ENCODE peak calls at places on chromosomes 13 and 19, in seven cellular contexts. R is GM12892, T is K562, I is SK-N-SH, U is H1, Y is GM12878, F is HepG2. W is an unnamed sample.

GRCh38 chr19:50378863-50379236 is 2.6 kb downstream of the NR1H2 start:
- DNase-seq in U (no peak), Y (no peak), T (no peak), I (no peak), R (no peak), F (no peak), W (no peak)

GRCh38 chr13:96792188-96792587 is 202.1 kb downstream of the OXGR1 start:
- DNase-seq in T (no peak), F (no peak), U (no peak), R (no peak), Y (no peak), I (no peak), W (no peak)

GRCh38 chr13:99650410-99650809 is 149.1 kb downstream of the TM9SF2 start:
- DNase-seq in I (no peak), T (no peak), R (no peak), F (no peak), U (no peak), Y (no peak), W (no peak)

GRCh38 chr19:15264061-15264932 is 32.0 kb upstream of the EPHX3 start:
- DNase-seq in U (peak; percentile 51), F (peak; percentile 56), R (peak; percentile 68), T (peak; percentile 65), I (peak; percentile 85), Y (no peak), W (peak; percentile 78)

GRCh38 chr19:44824758-44825157 is 15.9 kb downstream of the BCAM start:
- DNase-seq in F (no peak), T (no peak), U (no peak), I (no peak), Y (no peak), R (no peak), W (no peak)

GRCh38 chr19:4369888-4370260 is 26.5 kb downstream of the MPND start:
- DNase-seq in T (no peak), U (no peak), I (no peak), R (peak; percentile 59), Y (no peak), F (no peak), W (peak; percentile 66)

GRCh38 chr19:23957660-23958281 is 43.1 kb downstream of the ZNF726 start:
- DNase-seq in U (no peak), I (no peak), Y (no peak), R (no peak), T (no peak), F (no peak), W (no peak)

GRCh38 chr19:52991484-52991883 is 22.2 kb upstream of the ERVV-1 start:
- DNase-seq in R (no peak), I (no peak), T (no peak), U (no peak), F (no peak), Y (no peak), W (no peak)

GRCh38 chr13:28467034-28467433 is 27.9 kb downstream of the FLT1 start:
- DNase-seq in Y (no peak), U (no peak), T (no peak), F (no peak), R (no peak), I (no peak), W (no peak)

GRCh38 chr19:32910874-32911273 is 41.3 kb upstream of the SLC7A9 start:
- DNase-seq in U (no peak), T (no peak), F (no peak), Y (no peak), R (no peak), I (no peak), W (no peak)

GRCh38 chr13:38348890-38349289 is 761 bp upstream of the UFM1 start:
- DNase-seq in T (no peak), U (no peak), R (no peak), F (no peak), I (no peak), Y (no peak), W (no peak)

GRCh38 chr13:75432045-75432444 is 49.9 kb downstream of the TBC1D4 start:
- DNase-seq in Y (no peak), T (no peak), I (no peak), F (peak; percentile 36), U (no peak), R (no peak), W (no peak)

GRCh38 chr13:45194081-45194939 is 6.5 kb downstream of the KCTD4 start:
- DNase-seq in F (no peak), U (peak; percentile 9), Y (no peak), I (no peak), R (no peak), T (no peak), W (no peak)

GRCh38 chr19:4662812-4663211 is 7.3 kb downstream of the MYDGF start:
- DNase-seq in U (no peak), Y (no peak), T (no peak), I (no peak), R (no peak), F (no peak), W (no peak)

GRCh38 chr13:75010941-75011340 is 471.0 kb downstream of the TBC1D4 start:
- DNase-seq in R (no peak), Y (no peak), I (peak; percentile 5), T (no peak), U (no peak), F (no peak), W (no peak)

GRCh38 chr19:51136333-51136732 is 5.8 kb upstream of the SIGLEC7 start:
- DNase-seq in I (no peak), F (no peak), T (no peak), Y (no peak), U (no peak), R (no peak), W (no peak)

GRCh38 chr19:45234089-45234869 is 10.9 kb downstream of the EXOC3L2 start:
- DNase-seq in I (peak; percentile 60), U (no peak), R (no peak), F (no peak), T (no peak), Y (no peak), W (no peak)

GRCh38 chr19:16951529-16951928 is 62.7 kb downstream of the F2RL3 start:
- DNase-seq in F (no peak), I (no peak), T (no peak), U (no peak), Y (no peak), R (no peak), W (no peak)

GRCh38 chr19:38729653-38730469 is 14.4 kb downstream of the CAPN12 start:
- DNase-seq in I (peak; percentile 91), T (peak; percentile 66), U (peak; percentile 54), F (peak; percentile 57), R (peak; percentile 71), Y (no peak), W (peak; percentile 77)

GRCh38 chr13:60627071-60627686 is 230.2 kb downstream of the TDRD3 start:
- DNase-seq in F (peak; percentile 29), R (no peak), T (peak; percentile 31), I (peak; percentile 51), Y (no peak), U (peak; percentile 34), W (peak; percentile 12)

GRCh38 chr19:44866672-44867071 is 20.6 kb downstream of the NECTIN2 start:
- DNase-seq in T (no peak), Y (no peak), R (no peak), U (no peak), I (no peak), F (no peak), W (no peak)

GRCh38 chr13:98312606-98313005 is 135.5 kb upstream of the RNF113B start:
- DNase-seq in I (no peak), F (no peak), U (no peak), T (no peak), R (no peak), Y (no peak), W (no peak)
- TF ChIP-seq TAF1 in I (no peak), F (no peak), U (no peak), T (no peak), R (no peak), Y (no peak), W (no peak)

GRCh38 chr13:48838193-48839000 is 137.3 kb upstream of the FNDC3A start:
- DNase-seq in R (no peak), Y (no peak), I (no peak), U (no peak), F (no peak), T (no peak), W (no peak)
- TF ChIP-seq TAF1 in R (no peak), Y (no peak), I (no peak), U (no peak), F (no peak), T (no peak), W (no peak)

DNA sequence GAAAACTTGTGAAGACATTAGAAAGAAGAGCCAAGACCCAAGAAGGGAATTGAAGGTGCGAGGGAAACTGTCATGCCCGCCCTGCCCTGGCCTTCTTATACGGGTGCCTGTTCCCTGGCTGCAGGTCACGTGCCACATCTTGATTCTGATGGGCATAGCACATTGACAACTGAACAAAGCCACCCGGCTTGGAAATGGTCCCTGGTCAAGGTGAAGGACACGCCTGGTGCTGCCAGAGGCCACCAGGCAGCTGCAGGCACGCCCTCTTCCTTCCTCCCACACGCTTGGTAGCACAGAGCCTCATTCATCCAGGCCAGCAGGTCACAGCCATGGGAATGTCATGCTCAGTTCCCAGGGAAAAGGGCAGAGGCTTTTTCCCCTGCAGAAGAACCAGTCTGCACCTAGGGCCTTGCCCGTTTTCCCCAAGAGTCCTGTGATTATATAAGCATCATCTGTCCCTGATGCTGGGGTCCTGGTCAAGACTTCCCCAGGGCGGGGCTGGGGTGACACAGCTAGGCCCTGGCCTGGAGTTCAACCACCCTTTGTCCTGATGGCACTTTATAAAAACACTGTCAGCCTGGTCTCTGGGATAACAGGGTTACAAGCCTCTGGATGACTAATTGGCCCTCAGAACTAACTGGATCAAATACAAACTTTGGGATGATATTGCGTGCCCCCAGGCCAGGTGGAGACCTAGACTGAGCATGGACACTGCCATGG is 56.0 kb downstream of the CDADC1 start:
- DNase-seq in T (no peak), R (no peak), F (peak; percentile 86), I (no peak), Y (no peak), U (no peak), W (no peak)
- TF ChIP-seq TAF1 in T (no peak), R (no peak), F (no peak), I (no peak), Y (no peak), U (no peak), W (no peak)

GRCh38 chr13:47545206-47545605 is 455.9 kb downstream of the SUCLA2 start:
- DNase-seq in I (no peak), T (no peak), R (no peak), F (no peak), Y (no peak), U (no peak), W (no peak)
- TF ChIP-seq TAF1 in I (no peak), T (no peak), R (no peak), F (no peak), Y (no peak), U (no peak), W (no peak)

GRCh38 chr13:24802074-24802473 is 38.1 kb downstream of the RNF17 start:
- DNase-seq in F (no peak), R (no peak), Y (no peak), I (no peak), T (no peak), U (no peak), W (no peak)
- TF ChIP-seq TAF1 in F (no peak), R (no peak), Y (no peak), I (no peak), T (no peak), U (no peak), W (no peak)

DNA sequence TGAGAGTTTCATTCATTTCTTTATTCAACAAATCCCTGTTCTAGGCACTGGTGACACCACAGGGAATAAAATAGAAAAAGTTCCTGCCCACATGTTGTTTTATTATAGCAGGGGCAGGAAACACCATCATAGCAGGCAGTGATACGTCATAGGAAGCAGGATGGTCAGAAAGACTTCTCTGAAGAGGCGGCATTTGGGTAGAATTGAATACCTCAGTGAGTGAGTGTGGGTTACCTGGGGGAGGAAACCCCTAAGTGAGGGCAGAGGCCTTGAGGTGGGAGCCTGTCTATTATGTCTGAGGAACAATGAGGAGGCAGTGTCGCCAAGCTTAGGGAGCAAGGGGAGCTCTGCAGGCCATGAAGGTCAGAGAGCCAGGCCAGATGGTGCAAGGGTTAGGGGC is 185.6 kb upstream of the KL start:
- DNase-seq in R (no peak), I (no peak), U (no peak), Y (no peak), T (no peak), F (no peak), W (no peak)
- TF ChIP-seq TAF1 in R (no peak), I (no peak), U (no peak), Y (no peak), T (no peak), F (no peak), W (no peak)

W was measured in GM12891.